ENCODE peak calls at places on chromosomes 6 and 20, in nine cellular contexts. One of them, this sample, is unnamed.
A peak's percentile ranks its signal among the peaks of the same experiment; 100 is the strongest.

GRCh38 chr20:31670371-31671228 is 32.9 kb downstream of the COX4I2 start:
- DNase-seq in GM20000: no peak
- DNase-seq in T-helper 2 cell: no peak
- DNase-seq in CD4-positive, alpha-beta T cell: no peak
- DNase-seq in mesendoderm: peak; percentile 38
- DNase-seq in body of pancreas: peak; percentile 83
- DNase-seq in activated naive CD4-positive, alpha-beta T cell: no peak
- DNase-seq in bronchial epithelial cell: no peak
- DNase-seq in NCI-H1092: no peak
- DNase-seq in this sample: no peak

GRCh38 chr6:8102122-8102958 is at the start of gene EEF1E1:
- DNase-seq in T-helper 2 cell: peak; percentile 88
- DNase-seq in activated naive CD4-positive, alpha-beta T cell: peak; percentile 93
- DNase-seq in body of pancreas: peak; percentile 97
- DNase-seq in mesendoderm: peak; percentile 99
- DNase-seq in NCI-H1092: peak; percentile 76
- DNase-seq in bronchial epithelial cell: peak; percentile 90
- DNase-seq in GM20000: peak; percentile 93
- DNase-seq in CD4-positive, alpha-beta T cell: peak; percentile 96
- DNase-seq in this sample: peak; percentile 95

GRCh38 chr6:137707590-137708360 is 159.3 kb upstream of the TNFAIP3 start:
- DNase-seq in NCI-H1092: peak; percentile 25
- DNase-seq in GM20000: peak; percentile 63
- DNase-seq in activated naive CD4-positive, alpha-beta T cell: peak; percentile 42
- DNase-seq in mesendoderm: peak; percentile 81
- DNase-seq in bronchial epithelial cell: peak; percentile 88
- DNase-seq in body of pancreas: peak; percentile 53
- DNase-seq in T-helper 2 cell: peak; percentile 97
- DNase-seq in CD4-positive, alpha-beta T cell: peak; percentile 57
- DNase-seq in this sample: peak; percentile 60

GRCh38 chr6:109336221-109336955 is 45.9 kb downstream of the CD164 start:
- DNase-seq in NCI-H1092: no peak
- DNase-seq in activated naive CD4-positive, alpha-beta T cell: no peak
- DNase-seq in CD4-positive, alpha-beta T cell: no peak
- DNase-seq in mesendoderm: peak; percentile 81
- DNase-seq in body of pancreas: peak; percentile 64
- DNase-seq in bronchial epithelial cell: peak; percentile 90
- DNase-seq in GM20000: no peak
- DNase-seq in T-helper 2 cell: no peak
- DNase-seq in this sample: peak; percentile 12

GRCh38 chr20:56630506-56631317 is 1.6 kb downstream of the TFAP2C start:
- DNase-seq in mesendoderm: peak; percentile 67
- DNase-seq in T-helper 2 cell: no peak
- DNase-seq in bronchial epithelial cell: no peak
- DNase-seq in GM20000: peak; percentile 44
- DNase-seq in NCI-H1092: no peak
- DNase-seq in activated naive CD4-positive, alpha-beta T cell: no peak
- DNase-seq in CD4-positive, alpha-beta T cell: no peak
- DNase-seq in body of pancreas: no peak
- DNase-seq in this sample: no peak

GRCh38 chr6:14283600-14284235 is 166.1 kb downstream of the CD83 start:
- DNase-seq in body of pancreas: no peak
- DNase-seq in T-helper 2 cell: no peak
- DNase-seq in activated naive CD4-positive, alpha-beta T cell: no peak
- DNase-seq in CD4-positive, alpha-beta T cell: no peak
- DNase-seq in bronchial epithelial cell: no peak
- DNase-seq in NCI-H1092: no peak
- DNase-seq in GM20000: no peak
- DNase-seq in mesendoderm: peak; percentile 43
- DNase-seq in this sample: no peak

GRCh38 chr6:161237176-161237575 is 36.7 kb downstream of the AGPAT4 start:
- DNase-seq in activated naive CD4-positive, alpha-beta T cell: no peak
- DNase-seq in GM20000: no peak
- DNase-seq in bronchial epithelial cell: no peak
- DNase-seq in NCI-H1092: no peak
- DNase-seq in mesendoderm: peak; percentile 49
- DNase-seq in CD4-positive, alpha-beta T cell: no peak
- DNase-seq in T-helper 2 cell: no peak
- DNase-seq in body of pancreas: no peak
- DNase-seq in this sample: no peak

GRCh38 chr20:32443386-32443974 is 85.3 kb downstream of the ASXL1 start:
- DNase-seq in mesendoderm: no peak
- DNase-seq in NCI-H1092: no peak
- DNase-seq in CD4-positive, alpha-beta T cell: no peak
- DNase-seq in activated naive CD4-positive, alpha-beta T cell: no peak
- DNase-seq in bronchial epithelial cell: no peak
- DNase-seq in T-helper 2 cell: no peak
- DNase-seq in GM20000: no peak
- DNase-seq in body of pancreas: no peak
- DNase-seq in this sample: no peak

GRCh38 chr6:150006961-150007464 is 18.3 kb downstream of the RAET1L start:
- DNase-seq in body of pancreas: no peak
- DNase-seq in activated naive CD4-positive, alpha-beta T cell: no peak
- DNase-seq in mesendoderm: no peak
- DNase-seq in NCI-H1092: no peak
- DNase-seq in GM20000: peak; percentile 68
- DNase-seq in bronchial epithelial cell: no peak
- DNase-seq in CD4-positive, alpha-beta T cell: no peak
- DNase-seq in T-helper 2 cell: peak; percentile 13
- DNase-seq in this sample: peak; percentile 6

GRCh38 chr20:50604451-50604850 is 86.9 kb downstream of the RIPOR3 start:
- DNase-seq in bronchial epithelial cell: no peak
- DNase-seq in body of pancreas: no peak
- DNase-seq in mesendoderm: no peak
- DNase-seq in T-helper 2 cell: no peak
- DNase-seq in activated naive CD4-positive, alpha-beta T cell: no peak
- DNase-seq in NCI-H1092: no peak
- DNase-seq in GM20000: no peak
- DNase-seq in CD4-positive, alpha-beta T cell: no peak
- DNase-seq in this sample: no peak

GRCh38 chr6:28817808-28818145 is 106.0 kb downstream of the TRIM27 start:
- DNase-seq in GM20000: no peak
- DNase-seq in mesendoderm: peak; percentile 48
- DNase-seq in NCI-H1092: no peak
- DNase-seq in bronchial epithelial cell: no peak
- DNase-seq in body of pancreas: no peak
- DNase-seq in CD4-positive, alpha-beta T cell: no peak
- DNase-seq in activated naive CD4-positive, alpha-beta T cell: no peak
- DNase-seq in T-helper 2 cell: no peak
- DNase-seq in this sample: no peak

GRCh38 chr6:53297004-53297403 is 51.7 kb downstream of the ELOVL5 start:
- DNase-seq in GM20000: no peak
- DNase-seq in activated naive CD4-positive, alpha-beta T cell: no peak
- DNase-seq in CD4-positive, alpha-beta T cell: no peak
- DNase-seq in T-helper 2 cell: no peak
- DNase-seq in bronchial epithelial cell: no peak
- DNase-seq in mesendoderm: no peak
- DNase-seq in NCI-H1092: no peak
- DNase-seq in body of pancreas: no peak
- DNase-seq in this sample: no peak

GRCh38 chr6:161486903-161487531 is 213.2 kb upstream of the AGPAT4 start:
- DNase-seq in activated naive CD4-positive, alpha-beta T cell: no peak
- DNase-seq in CD4-positive, alpha-beta T cell: no peak
- DNase-seq in NCI-H1092: no peak
- DNase-seq in T-helper 2 cell: no peak
- DNase-seq in bronchial epithelial cell: peak; percentile 73
- DNase-seq in GM20000: no peak
- DNase-seq in mesendoderm: no peak
- DNase-seq in body of pancreas: no peak
- DNase-seq in this sample: no peak

GRCh38 chr20:408843-409696 is 971 bp downstream of the RBCK1 start:
- DNase-seq in T-helper 2 cell: no peak
- DNase-seq in GM20000: peak; percentile 52
- DNase-seq in body of pancreas: no peak
- DNase-seq in CD4-positive, alpha-beta T cell: peak; percentile 9
- DNase-seq in activated naive CD4-positive, alpha-beta T cell: no peak
- DNase-seq in bronchial epithelial cell: no peak
- DNase-seq in NCI-H1092: no peak
- DNase-seq in mesendoderm: peak; percentile 23
- DNase-seq in this sample: no peak

GRCh38 chr6:24242924-24243323 is 114.9 kb downstream of the DCDC2 start:
- DNase-seq in activated naive CD4-positive, alpha-beta T cell: no peak
- DNase-seq in GM20000: no peak
- DNase-seq in bronchial epithelial cell: no peak
- DNase-seq in CD4-positive, alpha-beta T cell: no peak
- DNase-seq in NCI-H1092: no peak
- DNase-seq in mesendoderm: no peak
- DNase-seq in T-helper 2 cell: no peak
- DNase-seq in body of pancreas: no peak
- DNase-seq in this sample: no peak

GRCh38 chr6:144661101-144661806 is 376.1 kb downstream of the UTRN start:
- DNase-seq in body of pancreas: no peak
- DNase-seq in bronchial epithelial cell: peak; percentile 30
- DNase-seq in mesendoderm: peak; percentile 69
- DNase-seq in T-helper 2 cell: no peak
- DNase-seq in CD4-positive, alpha-beta T cell: no peak
- DNase-seq in activated naive CD4-positive, alpha-beta T cell: no peak
- DNase-seq in NCI-H1092: no peak
- DNase-seq in GM20000: no peak
- DNase-seq in this sample: no peak

GRCh38 chr20:33693741-33694645 is 7.8 kb upstream of the E2F1 start:
- DNase-seq in CD4-positive, alpha-beta T cell: no peak
- DNase-seq in activated naive CD4-positive, alpha-beta T cell: no peak
- DNase-seq in NCI-H1092: no peak
- DNase-seq in T-helper 2 cell: no peak
- DNase-seq in GM20000: no peak
- DNase-seq in mesendoderm: no peak
- DNase-seq in bronchial epithelial cell: no peak
- DNase-seq in body of pancreas: no peak
- DNase-seq in this sample: no peak

GRCh38 chr6:96391776-96392175 is 129.8 kb upstream of the UFL1 start:
- DNase-seq in mesendoderm: peak; percentile 87
- DNase-seq in body of pancreas: no peak
- DNase-seq in bronchial epithelial cell: no peak
- DNase-seq in NCI-H1092: peak; percentile 92
- DNase-seq in activated naive CD4-positive, alpha-beta T cell: no peak
- DNase-seq in GM20000: no peak
- DNase-seq in CD4-positive, alpha-beta T cell: no peak
- DNase-seq in T-helper 2 cell: no peak
- DNase-seq in this sample: peak; percentile 90

GRCh38 chr20:17205261-17205660 is 21.6 kb upstream of the PCSK2 start:
- DNase-seq in NCI-H1092: no peak
- DNase-seq in mesendoderm: no peak
- DNase-seq in T-helper 2 cell: no peak
- DNase-seq in body of pancreas: no peak
- DNase-seq in GM20000: no peak
- DNase-seq in activated naive CD4-positive, alpha-beta T cell: no peak
- DNase-seq in bronchial epithelial cell: no peak
- DNase-seq in CD4-positive, alpha-beta T cell: no peak
- DNase-seq in this sample: no peak

This sample was measured in SHP77.